ENCODE peak calls at places on chromosomes 2 and 18, in ten cellular contexts. Q, F, H, P, V, C, K, S, X and O are unnamed samples.

GRCh38 chr18:24630346-24630880 is 170.0 kb downstream of the HRH4 start:
- DNase-seq in Q (no peak), F (no peak), H (no peak), P (no peak), V (no peak), C (no peak), K (no peak), S (no peak), X (no peak), O (no peak)

GRCh38 chr2:241620419-241620769 is 16.6 kb downstream of the THAP4 start:
- DNase-seq in Q (no peak), F (no peak), H (peak), P (peak), V (no peak), C (no peak), K (no peak), S (no peak), X (no peak), O (no peak)

GRCh38 chr2:153875801-153876466 is 4.2 kb downstream of the GALNT13 start:
- DNase-seq in Q (no peak), F (no peak), H (no peak), P (no peak), V (no peak), C (no peak), K (no peak), S (no peak), X (no peak), O (no peak)

GRCh38 chr18:45708831-45709230 is 15.2 kb upstream of the SLC14A1 start:
- DNase-seq in Q (no peak), F (no peak), H (no peak), P (no peak), V (no peak), C (no peak), K (no peak), S (no peak), X (no peak), O (no peak)

GRCh38 chr2:231919341-231920035 is 6.7 kb downstream of the NPPC start:
- DNase-seq in Q (no peak), F (no peak), H (no peak), P (no peak), V (no peak), C (no peak), K (no peak), S (no peak), X (no peak), O (no peak)

GRCh38 chr18:69636529-69637301 is 236.0 kb downstream of the DOK6 start:
- DNase-seq in Q (no peak), F (no peak), H (no peak), P (no peak), V (peak), C (no peak), K (no peak), S (no peak), X (no peak), O (no peak)

GRCh38 chr2:173982918-173983317 is 17.7 kb upstream of the SP3 start:
- DNase-seq in Q (no peak), F (no peak), H (peak), P (peak), V (no peak), C (no peak), K (peak), S (no peak), X (no peak), O (no peak)

GRCh38 chr2:46909153-46909552 is 6.5 kb downstream of the MCFD2 start:
- DNase-seq in Q (no peak), F (no peak), H (no peak), P (no peak), V (no peak), C (no peak), K (no peak), S (no peak), X (no peak), O (no peak)

GRCh38 chr2:282693-283263 is 5.1 kb downstream of the ALKAL2 start:
- DNase-seq in Q (no peak), F (no peak), H (no peak), P (no peak), V (no peak), C (no peak), K (no peak), S (no peak), X (no peak), O (no peak)

GRCh38 chr2:238119756-238120462 is 18.6 kb upstream of the KLHL30 start:
- DNase-seq in Q (no peak), F (peak), H (no peak), P (no peak), V (no peak), C (peak), K (no peak), S (peak), X (no peak), O (no peak)

GRCh38 chr2:58497189-58497588 is 256.1 kb upstream of the FANCL start:
- DNase-seq in Q (no peak), F (no peak), H (peak), P (peak), V (no peak), C (no peak), K (no peak), S (no peak), X (no peak), O (no peak)

GRCh38 chr2:28509361-28509760 is 13.5 kb downstream of the PLB1 start:
- DNase-seq in Q (no peak), F (no peak), H (no peak), P (no peak), V (no peak), C (no peak), K (no peak), S (no peak), X (no peak), O (no peak)

GRCh38 chr2:216379955-216380354 is 7.7 kb upstream of the MARCHF4 start:
- DNase-seq in Q (no peak), F (no peak), H (no peak), P (no peak), V (no peak), C (no peak), K (no peak), S (no peak), X (no peak), O (no peak)

GRCh38 chr2:42835577-42836371 is 43.4 kb upstream of the HAAO start:
- DNase-seq in Q (no peak), F (no peak), H (peak), P (peak), V (no peak), C (no peak), K (peak), S (no peak), X (peak), O (no peak)

GRCh38 chr2:119678021-119678656 is 862 bp upstream of the TMEM177 start:
- DNase-seq in Q (peak), F (peak), H (no peak), P (no peak), V (peak), C (no peak), K (peak), S (peak), X (no peak), O (no peak)

DNA sequence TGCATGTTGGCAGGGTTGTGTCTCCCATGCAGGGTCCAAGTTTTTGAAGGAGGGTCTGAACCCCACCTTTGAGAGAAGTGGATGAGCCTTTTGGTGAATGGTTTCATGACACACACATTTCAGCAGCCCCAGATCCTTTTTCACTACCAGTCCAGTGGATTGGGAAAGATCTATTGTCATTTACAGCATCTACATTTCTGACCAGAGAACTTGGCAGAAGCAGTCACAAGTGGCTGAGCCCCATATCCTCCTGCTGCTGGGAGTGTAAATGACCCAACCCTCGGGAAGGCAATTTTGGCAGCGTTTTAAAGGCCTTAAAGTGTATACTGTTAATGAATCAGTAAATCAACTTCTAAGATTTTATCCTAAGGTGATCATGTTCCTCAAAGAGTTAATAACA is 174.1 kb upstream of the RASGRP3 start:
- DNase-seq in Q (no peak), F (no peak), H (no peak), P (no peak), V (no peak), C (no peak), K (no peak), S (no peak), X (no peak), O (no peak)
- H3K4me3 ChIP-seq in Q (no peak), F (no peak), H (no peak), P (no peak), V (no peak), C (no peak), K (no peak), S (no peak), X (no peak), O (no peak)

GRCh38 chr2:169361706-169362345 is 508 bp downstream of the LRP2 start:
- DNase-seq in Q (no peak), F (peak), H (no peak), P (no peak), V (peak), C (peak), K (no peak), S (peak), X (no peak), O (no peak)
- H3K4me3 ChIP-seq in Q (peak), F (no peak), H (no peak), P (peak), V (peak), C (peak), K (no peak), S (no peak), X (peak), O (peak)

GRCh38 chr2:169509955-169510354 is 453 bp downstream of the KLHL41 start:
- DNase-seq in Q (no peak), F (no peak), H (no peak), P (no peak), V (no peak), C (no peak), K (no peak), S (no peak), X (no peak), O (no peak)

GRCh38 chr2:169507698-169508097 is 1.8 kb upstream of the KLHL41 start:
- DNase-seq in Q (no peak), F (no peak), H (peak), P (peak), V (no peak), C (no peak), K (no peak), S (no peak), X (no peak), O (no peak)

GRCh38 chr2:169511818-169512217 is 2.3 kb downstream of the KLHL41 start:
- DNase-seq in Q (no peak), F (no peak), H (no peak), P (no peak), V (no peak), C (no peak), K (no peak), S (no peak), X (no peak), O (no peak)

GRCh38 chr2:169512525-169512924 is 3.0 kb downstream of the KLHL41 start:
- DNase-seq in Q (no peak), F (no peak), H (no peak), P (no peak), V (no peak), C (no peak), K (no peak), S (no peak), X (no peak), O (no peak)

DNA sequence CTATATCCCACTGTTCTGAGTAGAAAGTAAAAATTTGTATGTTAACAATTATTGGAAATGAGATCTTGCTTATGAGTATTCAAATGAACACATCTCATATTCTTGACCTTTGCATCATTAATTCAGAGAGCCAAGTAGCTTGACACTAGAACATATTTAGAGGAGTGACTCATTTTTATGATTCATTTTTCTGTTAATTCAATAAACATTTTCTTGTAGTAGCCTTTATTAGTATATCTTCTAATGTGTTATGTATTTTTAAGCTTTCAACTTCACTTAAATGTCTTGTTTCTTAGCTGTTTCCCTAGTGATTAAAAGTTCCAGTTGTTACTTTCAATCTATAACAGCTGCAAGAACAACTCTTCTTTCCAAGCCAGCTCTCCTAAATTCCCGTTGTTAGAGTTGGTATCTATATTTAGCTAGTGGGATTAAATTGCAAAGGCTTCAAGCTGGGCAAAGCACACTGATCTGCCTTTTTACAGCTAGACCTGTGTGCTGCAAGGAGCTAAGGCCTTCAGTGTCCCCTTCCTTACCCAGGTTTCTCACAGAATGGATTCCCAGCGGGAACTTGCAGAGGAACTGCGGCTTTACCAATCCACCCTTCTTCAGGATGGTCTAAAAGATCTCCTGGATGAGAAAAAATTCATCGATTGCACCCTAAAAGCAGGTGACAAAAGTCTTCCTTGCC is at the start of gene KLHL41:
- DNase-seq in Q (no peak), F (no peak), H (peak), P (peak), V (no peak), C (no peak), K (no peak), S (no peak), X (no peak), O (no peak)
- H3K4me3 ChIP-seq in Q (no peak), F (no peak), H (no peak), P (peak), V (no peak), C (peak), K (no peak), S (no peak), X (no peak), O (no peak)

GRCh38 chr2:1782514-1782913 is 38.2 kb upstream of the PXDN start:
- DNase-seq in Q (peak), F (no peak), H (no peak), P (no peak), V (no peak), C (no peak), K (no peak), S (no peak), X (peak), O (no peak)
- H3K4me3 ChIP-seq in Q (no peak), F (no peak), H (no peak), P (no peak), V (no peak), C (no peak), K (no peak), S (no peak), X (no peak), O (no peak)

DNA sequence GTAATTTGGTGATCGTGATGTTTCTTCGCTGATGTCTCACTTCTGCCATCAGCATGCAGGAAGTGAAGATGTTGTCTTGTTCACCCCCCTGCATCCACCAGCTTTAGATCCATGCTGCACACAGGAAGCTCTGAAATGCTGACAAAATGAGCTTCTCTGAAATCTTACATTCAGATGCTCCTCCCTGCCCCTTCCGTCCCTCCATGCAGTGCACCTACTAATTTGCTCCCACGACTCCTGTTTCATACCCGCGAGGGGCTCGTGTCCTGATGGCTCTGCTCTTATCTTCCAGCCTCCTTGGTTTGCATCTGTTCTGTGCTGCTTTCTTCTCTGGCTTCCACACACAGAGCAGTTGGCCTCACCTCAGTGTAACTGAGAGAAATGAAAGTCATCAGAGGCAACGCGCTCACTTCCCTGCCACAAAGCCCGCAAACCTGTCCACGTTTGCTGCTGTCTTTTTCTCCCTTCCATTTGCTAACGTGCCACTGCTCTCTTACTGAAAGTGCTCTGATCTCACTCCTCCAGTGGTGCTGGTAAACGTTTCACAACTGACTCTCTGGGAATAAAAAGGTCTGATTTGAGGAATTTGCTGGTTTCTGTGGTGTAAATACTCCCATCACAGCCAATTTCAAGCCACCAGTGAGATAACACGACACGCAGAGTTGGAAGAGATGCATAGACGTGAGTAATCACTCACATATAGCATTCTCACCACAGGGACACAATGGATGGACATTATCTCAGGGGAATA is 41.0 kb upstream of the MGAT4A start:
- DNase-seq in Q (no peak), F (peak), H (peak), P (peak), V (no peak), C (no peak), K (peak), S (no peak), X (no peak), O (no peak)
- H3K4me3 ChIP-seq in Q (no peak), F (peak), H (no peak), P (no peak), V (no peak), C (peak), K (no peak), S (no peak), X (peak), O (peak)

GRCh38 chr2:66437055-66437454 is 2.1 kb downstream of the MEIS1 start:
- DNase-seq in Q (no peak), F (no peak), H (peak), P (no peak), V (no peak), C (no peak), K (no peak), S (no peak), X (no peak), O (no peak)
- H3K4me3 ChIP-seq in Q (peak), F (no peak), H (peak), P (peak), V (no peak), C (peak), K (peak), S (no peak), X (peak), O (no peak)

GRCh38 chr2:218957685-218958084 is 1.8 kb upstream of the CDK5R2 start:
- DNase-seq in Q (no peak), F (no peak), H (no peak), P (no peak), V (no peak), C (no peak), K (no peak), S (no peak), X (no peak), O (no peak)

GRCh38 chr2:218960196-218961165 is 1.0 kb downstream of the CDK5R2 start:
- DNase-seq in Q (no peak), F (no peak), H (no peak), P (no peak), V (peak), C (no peak), K (no peak), S (no peak), X (no peak), O (no peak)

GRCh38 chr2:218959761-218960195 is 312 bp downstream of the CDK5R2 start:
- DNase-seq in Q (no peak), F (no peak), H (no peak), P (no peak), V (no peak), C (no peak), K (no peak), S (no peak), X (no peak), O (no peak)

GRCh38 chr2:218958276-218958675 is 1.2 kb upstream of the CDK5R2 start:
- DNase-seq in Q (no peak), F (no peak), H (no peak), P (no peak), V (no peak), C (no peak), K (no peak), S (no peak), X (no peak), O (no peak)

GRCh38 chr2:218959141-218959731 is at the start of gene CDK5R2:
- DNase-seq in Q (peak), F (peak), H (peak), P (peak), V (peak), C (peak), K (peak), S (peak), X (no peak), O (peak)
- H3K4me3 ChIP-seq in Q (peak), F (no peak), H (peak), P (peak), V (peak), C (peak), K (no peak), S (no peak), X (peak), O (peak)

GRCh38 chr2:176189666-176190641 is 1.5 kb downstream of the HOXD1 start:
- DNase-seq in Q (no peak), F (no peak), H (no peak), P (no peak), V (no peak), C (no peak), K (no peak), S (no peak), X (no peak), O (no peak)
- H3K4me3 ChIP-seq in Q (peak), F (no peak), H (no peak), P (no peak), V (no peak), C (peak), K (no peak), S (peak), X (peak), O (no peak)

GRCh38 chr2:100603414-100603813 is 40.6 kb downstream of the PDCL3 start:
- DNase-seq in Q (no peak), F (no peak), H (no peak), P (no peak), V (peak), C (no peak), K (no peak), S (no peak), X (no peak), O (no peak)

GRCh38 chr2:100603945-100604633 is 41.3 kb downstream of the PDCL3 start:
- DNase-seq in Q (no peak), F (no peak), H (peak), P (no peak), V (no peak), C (no peak), K (no peak), S (no peak), X (no peak), O (no peak)

GRCh38 chr2:100606740-100607343 is 44.0 kb downstream of the PDCL3 start:
- DNase-seq in Q (no peak), F (peak), H (peak), P (no peak), V (peak), C (no peak), K (peak), S (no peak), X (no peak), O (no peak)

GRCh38 chr2:100610381-100610831 is 47.6 kb downstream of the PDCL3 start:
- DNase-seq in Q (peak), F (peak), H (peak), P (no peak), V (peak), C (peak), K (peak), S (peak), X (no peak), O (no peak)

DNA sequence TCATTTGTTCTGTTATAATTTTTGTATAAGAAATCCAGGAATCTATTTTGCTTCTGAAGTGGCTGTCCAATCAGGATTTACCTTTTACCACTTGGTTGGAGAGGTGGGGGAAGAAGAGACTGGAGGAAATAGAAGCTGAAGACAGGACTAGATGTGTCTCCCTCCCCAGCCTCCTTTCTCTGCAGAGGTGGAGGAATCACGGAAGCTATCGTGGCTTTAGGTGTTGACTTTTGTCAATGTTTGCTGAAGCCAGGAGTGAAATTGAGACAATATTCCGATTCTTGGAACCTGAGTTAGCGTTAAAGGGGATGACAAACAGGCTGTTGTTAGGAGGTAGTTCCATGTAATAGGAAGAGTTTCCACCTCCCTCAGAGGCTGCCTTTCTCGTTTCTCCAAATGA is 43.5 kb downstream of the PDCL3 start:
- DNase-seq in Q (no peak), F (no peak), H (no peak), P (no peak), V (no peak), C (no peak), K (no peak), S (no peak), X (no peak), O (no peak)
- H3K4me3 ChIP-seq in Q (peak), F (no peak), H (no peak), P (no peak), V (no peak), C (no peak), K (no peak), S (no peak), X (no peak), O (no peak)